ENCODE peak calls at places on chromosomes 1 and 21, in nine cellular contexts. One of them, this sample, is unnamed.

GRCh38 chr21:35149698-35150097 is 100.6 kb upstream of the RUNX1 start:
- DNase-seq in CD8-positive, alpha-beta T cell: no peak
- DNase-seq in tibial artery: no peak
- DNase-seq in thyroid gland: no peak
- DNase-seq in mesothelial cell of epicardium: no peak
- DNase-seq in kidney: no peak
- DNase-seq in psoas muscle: no peak
- DNase-seq in NB4: no peak
- DNase-seq in MCF 10A: no peak
- DNase-seq in this sample: no peak

GRCh38 chr1:182803846-182804245 is 14.3 kb downstream of the NPL start:
- DNase-seq in MCF 10A: peak
- DNase-seq in tibial artery: no peak
- DNase-seq in thyroid gland: no peak
- DNase-seq in mesothelial cell of epicardium: no peak
- DNase-seq in NB4: no peak
- DNase-seq in psoas muscle: no peak
- DNase-seq in CD8-positive, alpha-beta T cell: no peak
- DNase-seq in kidney: no peak
- DNase-seq in this sample: no peak

GRCh38 chr1:93960641-93961147 is 51.5 kb upstream of the GCLM start:
- DNase-seq in tibial artery: no peak
- DNase-seq in kidney: peak
- DNase-seq in MCF 10A: peak
- DNase-seq in NB4: no peak
- DNase-seq in thyroid gland: peak
- DNase-seq in CD8-positive, alpha-beta T cell: no peak
- DNase-seq in mesothelial cell of epicardium: no peak
- DNase-seq in psoas muscle: no peak
- DNase-seq in this sample: no peak

GRCh38 chr1:179809506-179810366 is 66.6 kb downstream of the FAM163A start:
- DNase-seq in CD8-positive, alpha-beta T cell: peak
- DNase-seq in psoas muscle: peak
- DNase-seq in mesothelial cell of epicardium: peak
- DNase-seq in tibial artery: no peak
- DNase-seq in thyroid gland: peak
- DNase-seq in NB4: peak
- DNase-seq in MCF 10A: peak
- DNase-seq in kidney: no peak
- DNase-seq in this sample: no peak

GRCh38 chr1:156865258-156865657 is 4.6 kb downstream of the NTRK1 start:
- DNase-seq in CD8-positive, alpha-beta T cell: no peak
- DNase-seq in mesothelial cell of epicardium: no peak
- DNase-seq in tibial artery: no peak
- DNase-seq in thyroid gland: no peak
- DNase-seq in kidney: no peak
- DNase-seq in NB4: peak
- DNase-seq in MCF 10A: no peak
- DNase-seq in psoas muscle: no peak
- DNase-seq in this sample: no peak

GRCh38 chr1:162906485-162906884 is 45.5 kb upstream of the CCDC190 start:
- DNase-seq in CD8-positive, alpha-beta T cell: no peak
- DNase-seq in kidney: no peak
- DNase-seq in MCF 10A: no peak
- DNase-seq in psoas muscle: no peak
- DNase-seq in tibial artery: no peak
- DNase-seq in NB4: no peak
- DNase-seq in mesothelial cell of epicardium: no peak
- DNase-seq in thyroid gland: no peak
- DNase-seq in this sample: no peak

GRCh38 chr21:32348604-32349332 is 44.0 kb downstream of the URB1 start:
- DNase-seq in psoas muscle: no peak
- DNase-seq in mesothelial cell of epicardium: no peak
- DNase-seq in CD8-positive, alpha-beta T cell: no peak
- DNase-seq in thyroid gland: no peak
- DNase-seq in kidney: no peak
- DNase-seq in tibial artery: no peak
- DNase-seq in MCF 10A: no peak
- DNase-seq in NB4: no peak
- DNase-seq in this sample: no peak

GRCh38 chr1:41664861-41665640 is 180.6 kb upstream of the EDN2 start:
- DNase-seq in psoas muscle: no peak
- DNase-seq in mesothelial cell of epicardium: no peak
- DNase-seq in CD8-positive, alpha-beta T cell: no peak
- DNase-seq in thyroid gland: peak
- DNase-seq in MCF 10A: peak
- DNase-seq in kidney: peak
- DNase-seq in NB4: no peak
- DNase-seq in tibial artery: peak
- DNase-seq in this sample: no peak

GRCh38 chr1:32618673-32619221 is 31.6 kb downstream of the ZBTB8OS start:
- DNase-seq in mesothelial cell of epicardium: no peak
- DNase-seq in psoas muscle: no peak
- DNase-seq in kidney: no peak
- DNase-seq in MCF 10A: peak
- DNase-seq in NB4: peak
- DNase-seq in tibial artery: no peak
- DNase-seq in thyroid gland: no peak
- DNase-seq in CD8-positive, alpha-beta T cell: no peak
- DNase-seq in this sample: no peak

GRCh38 chr1:102593276-102593675 is 515.0 kb downstream of the COL11A1 start:
- DNase-seq in kidney: no peak
- DNase-seq in psoas muscle: no peak
- DNase-seq in tibial artery: no peak
- DNase-seq in MCF 10A: no peak
- DNase-seq in CD8-positive, alpha-beta T cell: no peak
- DNase-seq in mesothelial cell of epicardium: no peak
- DNase-seq in NB4: no peak
- DNase-seq in thyroid gland: no peak
- DNase-seq in this sample: no peak

GRCh38 chr1:119868176-119868575 is 28.1 kb downstream of the ADAM30 start:
- DNase-seq in mesothelial cell of epicardium: no peak
- DNase-seq in CD8-positive, alpha-beta T cell: no peak
- DNase-seq in tibial artery: no peak
- DNase-seq in NB4: no peak
- DNase-seq in MCF 10A: no peak
- DNase-seq in kidney: no peak
- DNase-seq in thyroid gland: no peak
- DNase-seq in psoas muscle: no peak
- DNase-seq in this sample: no peak

GRCh38 chr1:174040387-174040786 is 18.2 kb upstream of the RC3H1 start:
- DNase-seq in psoas muscle: no peak
- DNase-seq in mesothelial cell of epicardium: no peak
- DNase-seq in MCF 10A: peak
- DNase-seq in NB4: no peak
- DNase-seq in CD8-positive, alpha-beta T cell: no peak
- DNase-seq in tibial artery: no peak
- DNase-seq in kidney: no peak
- DNase-seq in thyroid gland: no peak
- DNase-seq in this sample: no peak

GRCh38 chr1:10712568-10712967 is 83.9 kb downstream of the CASZ1 start:
- DNase-seq in psoas muscle: no peak
- DNase-seq in NB4: no peak
- DNase-seq in mesothelial cell of epicardium: no peak
- DNase-seq in thyroid gland: no peak
- DNase-seq in tibial artery: no peak
- DNase-seq in CD8-positive, alpha-beta T cell: no peak
- DNase-seq in kidney: no peak
- DNase-seq in MCF 10A: no peak
- DNase-seq in this sample: no peak

GRCh38 chr1:205493241-205494085 is 11.0 kb upstream of the CDK18 start:
- DNase-seq in psoas muscle: no peak
- DNase-seq in CD8-positive, alpha-beta T cell: no peak
- DNase-seq in tibial artery: peak
- DNase-seq in kidney: peak
- DNase-seq in thyroid gland: no peak
- DNase-seq in MCF 10A: peak
- DNase-seq in NB4: peak
- DNase-seq in mesothelial cell of epicardium: no peak
- DNase-seq in this sample: no peak

GRCh38 chr1:211327341-211327921 is 798 bp downstream of the TRAF5 start:
- DNase-seq in kidney: peak
- DNase-seq in MCF 10A: peak
- DNase-seq in thyroid gland: peak
- DNase-seq in psoas muscle: no peak
- DNase-seq in tibial artery: no peak
- DNase-seq in mesothelial cell of epicardium: no peak
- DNase-seq in CD8-positive, alpha-beta T cell: peak
- DNase-seq in NB4: peak
- DNase-seq in this sample: no peak

GRCh38 chr1:62428351-62428750 is 8.5 kb upstream of the USP1 start:
- DNase-seq in tibial artery: no peak
- DNase-seq in kidney: no peak
- DNase-seq in thyroid gland: no peak
- DNase-seq in CD8-positive, alpha-beta T cell: no peak
- DNase-seq in mesothelial cell of epicardium: no peak
- DNase-seq in NB4: no peak
- DNase-seq in MCF 10A: no peak
- DNase-seq in psoas muscle: no peak
- DNase-seq in this sample: no peak

DNA sequence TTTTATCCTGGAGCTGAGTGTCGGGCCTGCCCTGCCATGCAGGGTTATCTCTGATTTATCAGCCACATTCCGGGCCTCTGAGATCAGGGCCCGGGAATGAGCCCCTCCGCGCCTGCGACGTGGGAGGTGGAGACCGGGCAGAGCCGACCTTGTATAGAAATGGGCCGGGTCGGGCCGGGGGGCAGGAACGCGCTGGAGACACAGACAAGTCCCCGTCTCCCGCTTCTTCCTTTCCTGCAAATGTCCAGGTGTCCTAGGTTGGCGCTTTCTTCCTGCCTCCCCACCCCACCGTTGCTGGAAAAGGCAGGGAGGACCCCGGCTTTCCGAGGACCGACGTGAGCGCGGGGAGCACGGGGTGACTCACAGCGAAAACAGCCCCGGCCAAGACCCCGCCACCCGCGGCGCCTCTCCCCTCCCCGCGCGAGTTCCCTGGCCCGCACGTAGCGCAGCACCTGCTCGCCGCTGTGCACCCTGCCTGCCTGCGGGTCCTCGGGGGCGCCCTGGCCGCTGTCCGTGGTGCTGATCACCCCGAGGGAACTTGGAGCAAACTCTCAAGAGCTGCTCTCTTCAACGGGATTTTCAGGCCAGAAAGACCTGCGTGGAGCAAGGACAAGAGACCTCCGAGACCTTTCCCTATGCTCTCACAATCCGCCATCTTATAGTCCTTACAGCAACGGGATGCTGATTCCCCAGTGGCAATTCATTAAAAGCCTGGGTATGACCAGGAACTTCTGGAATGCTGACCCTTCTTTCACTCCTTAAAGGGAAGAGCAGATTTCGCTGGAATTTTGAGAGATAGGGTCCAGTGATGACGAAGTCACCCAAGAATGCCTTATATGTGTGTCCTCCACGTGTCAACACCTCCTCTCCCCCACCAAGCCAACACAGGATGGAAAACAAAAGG is 475 bp upstream of the NPPB start:
- DNase-seq in thyroid gland: peak
- DNase-seq in psoas muscle: peak
- DNase-seq in kidney: peak
- DNase-seq in MCF 10A: peak
- DNase-seq in tibial artery: no peak
- DNase-seq in CD8-positive, alpha-beta T cell: peak
- DNase-seq in mesothelial cell of epicardium: peak
- DNase-seq in NB4: peak
- DNase-seq in this sample: no peak
- TF ChIP-seq CTCF in thyroid gland: peak
- TF ChIP-seq CTCF in psoas muscle: peak
- TF ChIP-seq CTCF in kidney: no peak
- TF ChIP-seq CTCF in MCF 10A: no peak
- TF ChIP-seq CTCF in tibial artery: peak
- TF ChIP-seq CTCF in CD8-positive, alpha-beta T cell: peak
- TF ChIP-seq CTCF in mesothelial cell of epicardium: peak
- TF ChIP-seq CTCF in NB4: no peak
- TF ChIP-seq CTCF in this sample: peak

GRCh38 chr1:167365360-167365759 is 144.7 kb downstream of the POU2F1 start:
- DNase-seq in kidney: no peak
- DNase-seq in psoas muscle: no peak
- DNase-seq in NB4: no peak
- DNase-seq in MCF 10A: no peak
- DNase-seq in tibial artery: no peak
- DNase-seq in CD8-positive, alpha-beta T cell: no peak
- DNase-seq in thyroid gland: no peak
- DNase-seq in mesothelial cell of epicardium: no peak
- DNase-seq in this sample: no peak
- TF ChIP-seq CTCF in kidney: no peak
- TF ChIP-seq CTCF in psoas muscle: no peak
- TF ChIP-seq CTCF in NB4: no peak
- TF ChIP-seq CTCF in MCF 10A: no peak
- TF ChIP-seq CTCF in tibial artery: no peak
- TF ChIP-seq CTCF in CD8-positive, alpha-beta T cell: no peak
- TF ChIP-seq CTCF in thyroid gland: no peak
- TF ChIP-seq CTCF in mesothelial cell of epicardium: no peak
- TF ChIP-seq CTCF in this sample: no peak

DNA sequence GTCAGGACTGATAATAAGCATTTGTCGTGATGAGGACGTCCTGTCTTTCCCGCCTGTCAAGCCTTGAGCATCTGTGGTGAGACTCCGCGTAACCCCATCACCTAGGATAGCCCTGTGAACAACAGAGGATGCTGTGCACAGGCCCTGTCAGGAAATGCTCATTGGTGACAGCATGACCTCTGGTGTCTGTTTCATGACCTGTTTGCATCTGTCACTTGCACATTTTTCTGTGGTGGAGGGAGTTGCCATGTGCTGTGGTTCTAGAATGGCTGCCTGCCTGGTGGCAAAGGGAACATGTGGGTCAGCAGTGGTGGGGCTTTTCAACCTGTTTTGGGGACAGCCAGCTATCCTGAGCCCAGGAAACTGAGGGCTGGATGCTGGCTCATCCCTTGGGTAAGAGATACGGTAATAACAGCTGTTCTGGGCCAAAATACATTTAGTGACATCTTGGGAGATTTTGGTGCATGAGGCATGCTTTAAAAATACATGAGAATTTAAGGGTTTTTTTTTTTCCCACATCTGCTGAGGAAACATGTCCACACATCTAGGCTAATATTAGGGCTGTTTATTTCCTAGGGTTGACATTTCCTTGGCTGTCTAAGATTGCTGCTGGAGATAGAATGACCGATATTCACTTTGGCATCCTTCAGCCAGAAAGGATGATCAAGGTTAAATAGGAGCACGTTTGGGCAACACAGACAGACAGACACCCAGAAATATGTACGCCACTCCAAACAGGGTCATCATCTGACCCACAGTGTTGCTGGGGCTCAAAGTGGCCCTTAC is 52.9 kb downstream of the KCNC4 start:
- DNase-seq in psoas muscle: no peak
- DNase-seq in kidney: no peak
- DNase-seq in CD8-positive, alpha-beta T cell: no peak
- DNase-seq in tibial artery: no peak
- DNase-seq in MCF 10A: no peak
- DNase-seq in NB4: peak
- DNase-seq in thyroid gland: peak
- DNase-seq in mesothelial cell of epicardium: no peak
- DNase-seq in this sample: no peak
- TF ChIP-seq CTCF in psoas muscle: no peak
- TF ChIP-seq CTCF in kidney: no peak
- TF ChIP-seq CTCF in CD8-positive, alpha-beta T cell: no peak
- TF ChIP-seq CTCF in tibial artery: no peak
- TF ChIP-seq CTCF in MCF 10A: no peak
- TF ChIP-seq CTCF in NB4: no peak
- TF ChIP-seq CTCF in thyroid gland: no peak
- TF ChIP-seq CTCF in mesothelial cell of epicardium: no peak
- TF ChIP-seq CTCF in this sample: no peak

GRCh38 chr1:118459871-118460270 is 274.8 kb upstream of the SPAG17 start:
- DNase-seq in tibial artery: no peak
- DNase-seq in kidney: no peak
- DNase-seq in thyroid gland: no peak
- DNase-seq in MCF 10A: no peak
- DNase-seq in NB4: no peak
- DNase-seq in psoas muscle: no peak
- DNase-seq in mesothelial cell of epicardium: no peak
- DNase-seq in CD8-positive, alpha-beta T cell: no peak
- DNase-seq in this sample: no peak

GRCh38 chr1:118461154-118461553 is 276.1 kb upstream of the SPAG17 start:
- DNase-seq in mesothelial cell of epicardium: no peak
- DNase-seq in MCF 10A: peak
- DNase-seq in CD8-positive, alpha-beta T cell: no peak
- DNase-seq in thyroid gland: no peak
- DNase-seq in psoas muscle: no peak
- DNase-seq in NB4: peak
- DNase-seq in tibial artery: no peak
- DNase-seq in kidney: no peak
- DNase-seq in this sample: no peak
- TF ChIP-seq CTCF in mesothelial cell of epicardium: no peak
- TF ChIP-seq CTCF in MCF 10A: no peak
- TF ChIP-seq CTCF in CD8-positive, alpha-beta T cell: no peak
- TF ChIP-seq CTCF in thyroid gland: no peak
- TF ChIP-seq CTCF in psoas muscle: no peak
- TF ChIP-seq CTCF in NB4: peak
- TF ChIP-seq CTCF in tibial artery: no peak
- TF ChIP-seq CTCF in kidney: peak
- TF ChIP-seq CTCF in this sample: no peak